ENCODE peak calls at places on chromosomes 4 and X, in nine cellular contexts. One of them, this sample, is unnamed.
A peak's percentile ranks its signal among the peaks of the same experiment; 100 is the strongest.

GRCh38 chrX:143206961-143207360 is 181.2 kb downstream of the SPANXN4 start:
- DNase-seq in AG09309: no peak
- DNase-seq in nephron progenitor cell: no peak
- DNase-seq in GM12865: no peak
- DNase-seq in endothelial cell of umbilical vein: no peak
- DNase-seq in fibroblast of pulmonary artery: no peak
- DNase-seq in K562: no peak
- DNase-seq in neural progenitor cell: no peak
- DNase-seq in esophagus muscularis mucosa: no peak
- DNase-seq in this sample: no peak

GRCh38 chr4:121408-122084 is 2.8 kb upstream of the ZNF718 start:
- DNase-seq in nephron progenitor cell: no peak
- DNase-seq in AG09309: no peak
- DNase-seq in esophagus muscularis mucosa: no peak
- DNase-seq in neural progenitor cell: no peak
- DNase-seq in GM12865: peak; percentile 32
- DNase-seq in fibroblast of pulmonary artery: no peak
- DNase-seq in K562: no peak
- DNase-seq in endothelial cell of umbilical vein: no peak
- DNase-seq in this sample: no peak

GRCh38 chr4:82989567-82990429 is 20.8 kb downstream of the LIN54 start:
- DNase-seq in fibroblast of pulmonary artery: no peak
- DNase-seq in esophagus muscularis mucosa: no peak
- DNase-seq in K562: no peak
- DNase-seq in endothelial cell of umbilical vein: peak; percentile 9
- DNase-seq in nephron progenitor cell: no peak
- DNase-seq in AG09309: no peak
- DNase-seq in neural progenitor cell: no peak
- DNase-seq in GM12865: peak; percentile 57
- DNase-seq in this sample: no peak

GRCh38 chr4:186659936-186660335 is 63.7 kb downstream of the FAT1 start:
- DNase-seq in esophagus muscularis mucosa: no peak
- DNase-seq in nephron progenitor cell: peak; percentile 10
- DNase-seq in neural progenitor cell: no peak
- DNase-seq in K562: no peak
- DNase-seq in GM12865: no peak
- DNase-seq in endothelial cell of umbilical vein: no peak
- DNase-seq in AG09309: no peak
- DNase-seq in fibroblast of pulmonary artery: no peak
- DNase-seq in this sample: no peak

GRCh38 chr4:144399927-144400326 is 246.0 kb upstream of the HHIP start:
- DNase-seq in AG09309: peak; percentile 57
- DNase-seq in K562: no peak
- DNase-seq in neural progenitor cell: no peak
- DNase-seq in fibroblast of pulmonary artery: peak; percentile 95
- DNase-seq in GM12865: peak; percentile 54
- DNase-seq in endothelial cell of umbilical vein: peak; percentile 83
- DNase-seq in nephron progenitor cell: no peak
- DNase-seq in esophagus muscularis mucosa: no peak
- DNase-seq in this sample: no peak

GRCh38 chr4:141788169-141788915 is 152.0 kb downstream of the IL15 start:
- DNase-seq in fibroblast of pulmonary artery: peak; percentile 77
- DNase-seq in AG09309: no peak
- DNase-seq in neural progenitor cell: no peak
- DNase-seq in nephron progenitor cell: no peak
- DNase-seq in K562: no peak
- DNase-seq in esophagus muscularis mucosa: no peak
- DNase-seq in endothelial cell of umbilical vein: no peak
- DNase-seq in GM12865: no peak
- DNase-seq in this sample: no peak

GRCh38 chr4:152224872-152225420 is 310.9 kb downstream of the FBXW7 start:
- DNase-seq in GM12865: no peak
- DNase-seq in endothelial cell of umbilical vein: no peak
- DNase-seq in neural progenitor cell: no peak
- DNase-seq in AG09309: no peak
- DNase-seq in nephron progenitor cell: no peak
- DNase-seq in fibroblast of pulmonary artery: no peak
- DNase-seq in esophagus muscularis mucosa: peak; percentile 75
- DNase-seq in K562: no peak
- DNase-seq in this sample: no peak

GRCh38 chrX:53682885-53683555 is 3.5 kb downstream of the HUWE1 start:
- DNase-seq in GM12865: peak; percentile 61
- DNase-seq in fibroblast of pulmonary artery: peak; percentile 62
- DNase-seq in nephron progenitor cell: peak; percentile 36
- DNase-seq in endothelial cell of umbilical vein: peak; percentile 57
- DNase-seq in neural progenitor cell: peak; percentile 50
- DNase-seq in K562: peak; percentile 43
- DNase-seq in esophagus muscularis mucosa: no peak
- DNase-seq in AG09309: no peak
- DNase-seq in this sample: peak; percentile 50

GRCh38 chr4:123349401-123350190 is 47.0 kb upstream of the SPRY1 start:
- DNase-seq in neural progenitor cell: peak; percentile 44
- DNase-seq in AG09309: no peak
- DNase-seq in endothelial cell of umbilical vein: no peak
- DNase-seq in fibroblast of pulmonary artery: peak; percentile 45
- DNase-seq in esophagus muscularis mucosa: no peak
- DNase-seq in K562: peak; percentile 86
- DNase-seq in GM12865: no peak
- DNase-seq in nephron progenitor cell: no peak
- DNase-seq in this sample: no peak

GRCh38 chr4:123351713-123352112 is 44.9 kb upstream of the SPRY1 start:
- DNase-seq in fibroblast of pulmonary artery: no peak
- DNase-seq in AG09309: no peak
- DNase-seq in neural progenitor cell: no peak
- DNase-seq in GM12865: no peak
- DNase-seq in K562: no peak
- DNase-seq in esophagus muscularis mucosa: no peak
- DNase-seq in endothelial cell of umbilical vein: no peak
- DNase-seq in nephron progenitor cell: no peak
- DNase-seq in this sample: no peak

GRCh38 chr4:123350726-123351125 is 45.9 kb upstream of the SPRY1 start:
- DNase-seq in endothelial cell of umbilical vein: no peak
- DNase-seq in GM12865: no peak
- DNase-seq in esophagus muscularis mucosa: no peak
- DNase-seq in nephron progenitor cell: no peak
- DNase-seq in K562: no peak
- DNase-seq in fibroblast of pulmonary artery: no peak
- DNase-seq in AG09309: no peak
- DNase-seq in neural progenitor cell: no peak
- DNase-seq in this sample: no peak

GRCh38 chr4:123352240-123352945 is 44.2 kb upstream of the SPRY1 start:
- DNase-seq in endothelial cell of umbilical vein: peak; percentile 80
- DNase-seq in fibroblast of pulmonary artery: peak; percentile 64
- DNase-seq in esophagus muscularis mucosa: no peak
- DNase-seq in nephron progenitor cell: no peak
- DNase-seq in neural progenitor cell: no peak
- DNase-seq in K562: no peak
- DNase-seq in AG09309: no peak
- DNase-seq in GM12865: no peak
- DNase-seq in this sample: no peak

DNA sequence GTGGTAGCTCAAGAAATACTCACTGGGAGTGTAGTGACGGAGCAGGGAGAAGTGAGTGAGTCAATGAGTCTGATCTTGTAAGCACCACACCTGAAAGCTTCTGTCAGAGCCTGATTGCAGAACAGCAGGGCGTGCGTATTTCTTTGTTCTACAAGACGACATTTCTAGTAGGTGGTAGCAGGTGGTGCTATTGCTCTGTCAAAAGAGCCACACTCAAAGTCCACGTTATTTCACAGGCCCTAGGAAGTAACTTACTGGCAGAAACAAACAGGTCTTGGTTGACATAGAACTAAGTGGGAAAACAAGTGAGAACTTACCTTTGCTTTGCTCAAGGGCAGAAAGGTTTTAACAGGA is 46.4 kb upstream of the SPRY1 start:
- DNase-seq in neural progenitor cell: peak; percentile 43
- DNase-seq in K562: peak; percentile 75
- DNase-seq in esophagus muscularis mucosa: no peak
- DNase-seq in fibroblast of pulmonary artery: peak; percentile 51
- DNase-seq in nephron progenitor cell: no peak
- DNase-seq in AG09309: no peak
- DNase-seq in endothelial cell of umbilical vein: peak; percentile 36
- DNase-seq in GM12865: peak; percentile 32
- DNase-seq in this sample: no peak
- TF ChIP-seq CTCF in neural progenitor cell: peak; percentile 30
- TF ChIP-seq CTCF in K562: peak; percentile 67
- TF ChIP-seq CTCF in esophagus muscularis mucosa: no peak
- TF ChIP-seq CTCF in fibroblast of pulmonary artery: no peak
- TF ChIP-seq CTCF in nephron progenitor cell: no peak
- TF ChIP-seq CTCF in AG09309: no peak
- TF ChIP-seq CTCF in endothelial cell of umbilical vein: no peak
- TF ChIP-seq CTCF in GM12865: no peak
- TF ChIP-seq CTCF in this sample: no peak

GRCh38 chrX:137166591-137166990 is 132.8 kb upstream of the GPR101 start:
- DNase-seq in nephron progenitor cell: peak; percentile 16
- DNase-seq in endothelial cell of umbilical vein: no peak
- DNase-seq in fibroblast of pulmonary artery: no peak
- DNase-seq in AG09309: no peak
- DNase-seq in esophagus muscularis mucosa: no peak
- DNase-seq in K562: peak; percentile 23
- DNase-seq in neural progenitor cell: peak; percentile 51
- DNase-seq in GM12865: peak; percentile 4
- DNase-seq in this sample: peak; percentile 20
- TF ChIP-seq CTCF in nephron progenitor cell: peak; percentile 34
- TF ChIP-seq CTCF in endothelial cell of umbilical vein: no peak
- TF ChIP-seq CTCF in fibroblast of pulmonary artery: no peak
- TF ChIP-seq CTCF in AG09309: peak; percentile 7
- TF ChIP-seq CTCF in esophagus muscularis mucosa: no peak
- TF ChIP-seq CTCF in K562: peak; percentile 22
- TF ChIP-seq CTCF in neural progenitor cell: peak; percentile 67
- TF ChIP-seq CTCF in GM12865: peak; percentile 43
- TF ChIP-seq CTCF in this sample: peak; percentile 18

GRCh38 chr4:127732623-127733199 is 2.5 kb downstream of the SLC25A31 start:
- DNase-seq in esophagus muscularis mucosa: no peak
- DNase-seq in GM12865: peak; percentile 38
- DNase-seq in neural progenitor cell: peak; percentile 53
- DNase-seq in AG09309: peak; percentile 11
- DNase-seq in K562: peak; percentile 42
- DNase-seq in endothelial cell of umbilical vein: peak; percentile 59
- DNase-seq in fibroblast of pulmonary artery: peak; percentile 69
- DNase-seq in nephron progenitor cell: no peak
- DNase-seq in this sample: no peak
- TF ChIP-seq CTCF in esophagus muscularis mucosa: peak; percentile 64
- TF ChIP-seq CTCF in GM12865: peak; percentile 50
- TF ChIP-seq CTCF in neural progenitor cell: peak; percentile 70
- TF ChIP-seq CTCF in AG09309: peak; percentile 48
- TF ChIP-seq CTCF in K562: peak; percentile 47
- TF ChIP-seq CTCF in endothelial cell of umbilical vein: peak; percentile 23
- TF ChIP-seq CTCF in fibroblast of pulmonary artery: peak; percentile 60
- TF ChIP-seq CTCF in nephron progenitor cell: peak; percentile 47
- TF ChIP-seq CTCF in this sample: peak; percentile 9

GRCh38 chrX:82224961-82225360 is 1023.1 kb downstream of the SH3BGRL start:
- DNase-seq in endothelial cell of umbilical vein: no peak
- DNase-seq in K562: no peak
- DNase-seq in nephron progenitor cell: no peak
- DNase-seq in GM12865: no peak
- DNase-seq in neural progenitor cell: no peak
- DNase-seq in esophagus muscularis mucosa: no peak
- DNase-seq in AG09309: no peak
- DNase-seq in fibroblast of pulmonary artery: no peak
- DNase-seq in this sample: no peak

GRCh38 chrX:82232679-82233078 is 1030.8 kb downstream of the SH3BGRL start:
- DNase-seq in K562: no peak
- DNase-seq in AG09309: no peak
- DNase-seq in endothelial cell of umbilical vein: no peak
- DNase-seq in fibroblast of pulmonary artery: no peak
- DNase-seq in nephron progenitor cell: no peak
- DNase-seq in GM12865: no peak
- DNase-seq in neural progenitor cell: no peak
- DNase-seq in esophagus muscularis mucosa: no peak
- DNase-seq in this sample: no peak

DNA sequence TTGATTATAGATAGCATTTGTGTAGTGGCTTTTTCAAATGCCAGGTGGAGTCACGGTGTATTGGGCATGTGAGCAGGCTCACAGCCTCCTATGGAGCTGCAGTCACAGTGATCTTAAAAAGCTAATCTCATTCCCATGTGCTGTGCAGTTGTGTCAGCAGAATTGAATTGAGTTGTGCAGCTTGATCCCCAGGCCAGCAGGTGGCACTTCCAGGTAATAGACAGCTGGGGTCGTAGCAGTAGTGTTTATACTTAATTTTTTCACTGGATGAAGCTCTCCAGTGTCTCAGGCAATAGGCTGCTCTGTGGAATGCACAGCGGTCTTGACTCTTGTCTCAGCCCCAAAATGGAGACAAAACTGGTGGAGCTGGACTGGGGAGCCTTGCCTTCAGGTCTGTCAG is 1028.1 kb downstream of the SH3BGRL start:
- DNase-seq in neural progenitor cell: no peak
- DNase-seq in GM12865: no peak
- DNase-seq in fibroblast of pulmonary artery: no peak
- DNase-seq in K562: no peak
- DNase-seq in esophagus muscularis mucosa: no peak
- DNase-seq in endothelial cell of umbilical vein: no peak
- DNase-seq in nephron progenitor cell: no peak
- DNase-seq in AG09309: no peak
- DNase-seq in this sample: no peak
- TF ChIP-seq CTCF in neural progenitor cell: peak; percentile 22
- TF ChIP-seq CTCF in GM12865: no peak
- TF ChIP-seq CTCF in fibroblast of pulmonary artery: no peak
- TF ChIP-seq CTCF in K562: no peak
- TF ChIP-seq CTCF in esophagus muscularis mucosa: no peak
- TF ChIP-seq CTCF in endothelial cell of umbilical vein: no peak
- TF ChIP-seq CTCF in nephron progenitor cell: no peak
- TF ChIP-seq CTCF in AG09309: no peak
- TF ChIP-seq CTCF in this sample: no peak

DNA sequence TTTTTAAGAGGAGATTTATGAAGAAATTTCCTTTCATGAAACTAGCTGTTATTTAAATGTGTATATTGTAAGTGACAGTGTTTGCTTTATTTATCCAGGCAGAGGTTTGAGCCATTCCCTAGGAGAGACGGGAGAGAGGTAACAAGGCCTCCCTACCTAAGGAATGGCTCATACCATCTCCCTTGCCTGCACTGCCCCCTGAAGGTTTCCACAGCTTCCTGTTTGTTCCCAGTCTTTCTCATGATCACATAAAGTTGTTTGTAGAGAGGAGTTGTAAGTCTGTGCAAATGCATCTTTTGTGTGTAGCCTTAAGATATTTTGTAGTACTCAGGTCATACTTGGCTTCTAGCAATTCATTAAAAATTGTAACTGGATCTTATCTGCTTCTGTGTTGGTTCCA is 1504.5 kb upstream of the PCDH10 start:
- DNase-seq in AG09309: no peak
- DNase-seq in neural progenitor cell: peak; percentile 64
- DNase-seq in nephron progenitor cell: peak; percentile 21
- DNase-seq in endothelial cell of umbilical vein: peak; percentile 32
- DNase-seq in GM12865: peak; percentile 7
- DNase-seq in esophagus muscularis mucosa: no peak
- DNase-seq in fibroblast of pulmonary artery: peak; percentile 71
- DNase-seq in K562: no peak
- DNase-seq in this sample: peak; percentile 49
- TF ChIP-seq CTCF in AG09309: no peak
- TF ChIP-seq CTCF in neural progenitor cell: peak; percentile 70
- TF ChIP-seq CTCF in nephron progenitor cell: peak; percentile 51
- TF ChIP-seq CTCF in endothelial cell of umbilical vein: peak; percentile 30
- TF ChIP-seq CTCF in GM12865: peak; percentile 36
- TF ChIP-seq CTCF in esophagus muscularis mucosa: peak; percentile 29
- TF ChIP-seq CTCF in fibroblast of pulmonary artery: peak; percentile 78
- TF ChIP-seq CTCF in K562: no peak
- TF ChIP-seq CTCF in this sample: no peak